ENCODE peak calls at places on chromosomes 12 and 14, in ten cellular contexts. C is stimulated activated CD8-positive, alpha-beta memory T cell treated with anti-CD3 and anti-CD28 coated beads, Interleukin-4, amount 100 ng/mL, for 24 hours; H is stimulated activated CD4-positive, alpha-beta T cell treated with anti-CD3 and anti-CD28 coated beads, Interleukin-4, amount 100 ng/mL, for 24 hours; R is AG04450; G is GM03348; I is WERI-Rb-1; Y is neuronal stem cell; X is fibroblast of lung; F is left ventricle myocardium superior; O is effector memory CD4-positive, alpha-beta T cell. P is an unnamed sample.
A peak's percentile ranks its signal among the peaks of the same experiment; 100 is the strongest.

GRCh38 chr12:96336489-96336888 is 63.8 kb downstream of the CDK17 start:
- DNase-seq in C (no peak), H (no peak), R (no peak), G (no peak), I (no peak), Y (no peak), X (no peak), F (no peak), O (no peak), P (no peak)

GRCh38 chr12:124228050-124228711 is 66.7 kb upstream of the RFLNA start:
- DNase-seq in C (no peak), H (no peak), R (no peak), G (no peak), I (no peak), Y (no peak), X (no peak), F (no peak), O (no peak), P (no peak)

GRCh38 chr12:115569694-115570093 is 707.8 kb downstream of the MED13L start:
- DNase-seq in C (no peak), H (no peak), R (no peak), G (no peak), I (peak; percentile 47), Y (peak; percentile 30), X (no peak), F (no peak), O (no peak), P (no peak)

GRCh38 chr14:104739546-104740516 is 13.1 kb upstream of the SIVA1 start:
- DNase-seq in C (no peak), H (no peak), R (no peak), G (no peak), I (no peak), Y (no peak), X (no peak), F (no peak), O (no peak), P (no peak)

GRCh38 chr12:62601765-62602444 is 135.3 kb downstream of the MON2 start:
- DNase-seq in C (no peak), H (no peak), R (no peak), G (no peak), I (no peak), Y (no peak), X (peak; percentile 5), F (no peak), O (no peak), P (no peak)

GRCh38 chr12:58341791-58342190 is 400.4 kb downstream of the ATP23 start:
- DNase-seq in C (no peak), H (no peak), R (peak; percentile 87), G (no peak), I (no peak), Y (no peak), X (peak; percentile 86), F (no peak), O (no peak), P (no peak)

GRCh38 chr12:113805201-113805600 is 160.9 kb downstream of the RBM19 start:
- DNase-seq in C (no peak), H (no peak), R (no peak), G (no peak), I (no peak), Y (no peak), X (no peak), F (no peak), O (no peak), P (no peak)

GRCh38 chr14:52961060-52961639 is 10.3 kb upstream of the FERMT2 start:
- DNase-seq in C (no peak), H (peak; percentile 49), R (peak; percentile 21), G (peak; percentile 77), I (peak; percentile 63), Y (no peak), X (peak; percentile 76), F (peak; percentile 29), O (peak; percentile 47), P (peak; percentile 68)

GRCh38 chr14:42855159-42855558 is 1248.5 kb downstream of the LRFN5 start:
- DNase-seq in C (no peak), H (no peak), R (no peak), G (no peak), I (no peak), Y (no peak), X (peak; percentile 51), F (no peak), O (no peak), P (no peak)

GRCh38 chr12:61536525-61536924 is 723.7 kb upstream of the USP15 start:
- DNase-seq in C (no peak), H (no peak), R (no peak), G (no peak), I (no peak), Y (no peak), X (peak; percentile 38), F (no peak), O (no peak), P (no peak)

GRCh38 chr14:68780358-68781160 is 12.3 kb downstream of the ZFP36L1 start:
- DNase-seq in C (no peak), H (no peak), R (no peak), G (peak; percentile 81), I (peak; percentile 88), Y (no peak), X (peak; percentile 61), F (peak; percentile 77), O (no peak), P (no peak)

GRCh38 chr12:65313704-65314317 is 35.3 kb downstream of the MSRB3 start:
- DNase-seq in C (no peak), H (no peak), R (no peak), G (peak; percentile 8), I (no peak), Y (no peak), X (peak; percentile 68), F (no peak), O (no peak), P (no peak)

GRCh38 chr12:65557425-65558167 is 266.7 kb upstream of the HMGA2 start:
- DNase-seq in C (no peak), H (no peak), R (no peak), G (no peak), I (no peak), Y (no peak), X (no peak), F (no peak), O (no peak), P (no peak)

GRCh38 chr12:30546121-30546520 is 149.5 kb downstream of the IPO8 start:
- DNase-seq in C (no peak), H (no peak), R (no peak), G (no peak), I (peak; percentile 7), Y (no peak), X (no peak), F (no peak), O (no peak), P (no peak)

GRCh38 chr12:13472690-13473089 is 276.2 kb downstream of the EMP1 start:
- DNase-seq in C (no peak), H (no peak), R (no peak), G (no peak), I (no peak), Y (no peak), X (no peak), F (no peak), O (no peak), P (no peak)

GRCh38 chr12:98513379-98514318 is 1.7 kb upstream of the TMPO start:
- DNase-seq in C (no peak), H (no peak), R (no peak), G (no peak), I (no peak), Y (no peak), X (no peak), F (no peak), O (no peak), P (no peak)

GRCh38 chr14:56147980-56148901 is 30.0 kb downstream of the PELI2 start:
- DNase-seq in C (no peak), H (no peak), R (no peak), G (no peak), I (no peak), Y (no peak), X (no peak), F (no peak), O (no peak), P (no peak)

GRCh38 chr14:101711041-101711861 is 50.3 kb upstream of the PPP2R5C start:
- DNase-seq in C (no peak), H (peak; percentile 2), R (no peak), G (no peak), I (peak; percentile 61), Y (no peak), X (no peak), F (no peak), O (no peak), P (no peak)

GRCh38 chr12:50715174-50715573 is 48.7 kb upstream of the ATF1 start:
- DNase-seq in C (no peak), H (no peak), R (no peak), G (peak; percentile 29), I (no peak), Y (no peak), X (no peak), F (no peak), O (no peak), P (no peak)

GRCh38 chr14:65281991-65282908 is 130.3 kb upstream of the FUT8 start:
- DNase-seq in C (no peak), H (no peak), R (no peak), G (peak; percentile 89), I (no peak), Y (peak; percentile 73), X (peak; percentile 38), F (no peak), O (no peak), P (peak; percentile 70)

GRCh38 chr14:29493849-29494248 is 433.8 kb downstream of the PRKD1 start:
- DNase-seq in C (no peak), H (no peak), R (no peak), G (no peak), I (no peak), Y (no peak), X (no peak), F (no peak), O (no peak), P (no peak)

GRCh38 chr12:15216036-15216889 is 5.0 kb downstream of the RERG start:
- DNase-seq in C (no peak), H (no peak), R (no peak), G (no peak), I (no peak), Y (no peak), X (no peak), F (no peak), O (no peak), P (no peak)

GRCh38 chr12:46908236-46908935 is 82.6 kb upstream of the SLC38A4 start:
- DNase-seq in C (no peak), H (no peak), R (no peak), G (no peak), I (no peak), Y (no peak), X (no peak), F (no peak), O (no peak), P (no peak)

GRCh38 chr12:6178981-6179761 is 21.0 kb upstream of the CD9 start:
- DNase-seq in C (no peak), H (no peak), R (no peak), G (no peak), I (no peak), Y (no peak), X (no peak), F (no peak), O (no peak), P (no peak)

GRCh38 chr12:98532687-98533304 is 17.4 kb downstream of the TMPO start:
- DNase-seq in C (no peak), H (no peak), R (peak; percentile 23), G (peak; percentile 55), I (no peak), Y (peak; percentile 24), X (peak; percentile 64), F (no peak), O (no peak), P (no peak)

GRCh38 chr12:80778005-80778541 is 61.4 kb downstream of the MYF5 start:
- DNase-seq in C (no peak), H (peak; percentile 8), R (peak; percentile 82), G (peak; percentile 73), I (no peak), Y (no peak), X (peak; percentile 97), F (peak; percentile 30), O (no peak), P (no peak)

GRCh38 chr12:26921886-26922285 is 15.9 kb downstream of the INTS13 start:
- DNase-seq in C (no peak), H (no peak), R (no peak), G (no peak), I (no peak), Y (no peak), X (no peak), F (no peak), O (no peak), P (no peak)